ENCODE peak calls at places on chromosomes 2 and 18, in eight cellular contexts. One of them, this sample, is unnamed.

GRCh38 chr18:50817898-50818250 is 1.9 kb downstream of the MRO start:
- DNase-seq in left ventricle myocardium inferior: no peak
- DNase-seq in activated CD4-positive, alpha-beta T cell treated with anti-CD3 and anti-CD28 coated beads for 1 hour: no peak
- DNase-seq in fibroblast of villous mesenchyme: peak
- DNase-seq in globus pallidus: peak
- DNase-seq in MCF 10A: peak
- DNase-seq in stimulated activated CD8-positive, alpha-beta memory T cell treated with anti-CD3 and anti-CD28 coated beads, Interleukin-4, amount 100 ng/mL, for 4 hours: no peak
- DNase-seq in stimulated activated CD4-positive, alpha-beta T cell treated with anti-CD3 and anti-CD28 coated beads, Interleukin-4, amount 100 ng/mL, for 4 hours: no peak
- DNase-seq in this sample: no peak

GRCh38 chr18:37246779-37247340 is 318.7 kb downstream of the CELF4 start:
- DNase-seq in left ventricle myocardium inferior: no peak
- DNase-seq in activated CD4-positive, alpha-beta T cell treated with anti-CD3 and anti-CD28 coated beads for 1 hour: no peak
- DNase-seq in fibroblast of villous mesenchyme: no peak
- DNase-seq in globus pallidus: no peak
- DNase-seq in MCF 10A: no peak
- DNase-seq in stimulated activated CD8-positive, alpha-beta memory T cell treated with anti-CD3 and anti-CD28 coated beads, Interleukin-4, amount 100 ng/mL, for 4 hours: no peak
- DNase-seq in stimulated activated CD4-positive, alpha-beta T cell treated with anti-CD3 and anti-CD28 coated beads, Interleukin-4, amount 100 ng/mL, for 4 hours: no peak
- DNase-seq in this sample: no peak

GRCh38 chr2:73008261-73009159 is 63.0 kb downstream of the SFXN5 start:
- DNase-seq in left ventricle myocardium inferior: no peak
- DNase-seq in activated CD4-positive, alpha-beta T cell treated with anti-CD3 and anti-CD28 coated beads for 1 hour: no peak
- DNase-seq in fibroblast of villous mesenchyme: no peak
- DNase-seq in globus pallidus: no peak
- DNase-seq in MCF 10A: no peak
- DNase-seq in stimulated activated CD8-positive, alpha-beta memory T cell treated with anti-CD3 and anti-CD28 coated beads, Interleukin-4, amount 100 ng/mL, for 4 hours: no peak
- DNase-seq in stimulated activated CD4-positive, alpha-beta T cell treated with anti-CD3 and anti-CD28 coated beads, Interleukin-4, amount 100 ng/mL, for 4 hours: no peak
- DNase-seq in this sample: no peak

GRCh38 chr2:127035212-127035611 is 71.7 kb downstream of the BIN1 start:
- DNase-seq in left ventricle myocardium inferior: no peak
- DNase-seq in activated CD4-positive, alpha-beta T cell treated with anti-CD3 and anti-CD28 coated beads for 1 hour: no peak
- DNase-seq in fibroblast of villous mesenchyme: no peak
- DNase-seq in globus pallidus: no peak
- DNase-seq in MCF 10A: no peak
- DNase-seq in stimulated activated CD8-positive, alpha-beta memory T cell treated with anti-CD3 and anti-CD28 coated beads, Interleukin-4, amount 100 ng/mL, for 4 hours: no peak
- DNase-seq in stimulated activated CD4-positive, alpha-beta T cell treated with anti-CD3 and anti-CD28 coated beads, Interleukin-4, amount 100 ng/mL, for 4 hours: no peak
- DNase-seq in this sample: no peak

GRCh38 chr2:11357428-11357972 is 13.1 kb upstream of the ROCK2 start:
- DNase-seq in left ventricle myocardium inferior: no peak
- DNase-seq in activated CD4-positive, alpha-beta T cell treated with anti-CD3 and anti-CD28 coated beads for 1 hour: no peak
- DNase-seq in fibroblast of villous mesenchyme: no peak
- DNase-seq in globus pallidus: no peak
- DNase-seq in MCF 10A: no peak
- DNase-seq in stimulated activated CD8-positive, alpha-beta memory T cell treated with anti-CD3 and anti-CD28 coated beads, Interleukin-4, amount 100 ng/mL, for 4 hours: no peak
- DNase-seq in stimulated activated CD4-positive, alpha-beta T cell treated with anti-CD3 and anti-CD28 coated beads, Interleukin-4, amount 100 ng/mL, for 4 hours: no peak
- DNase-seq in this sample: peak

GRCh38 chr18:73235491-73235890 is 367.7 kb upstream of the NETO1 start:
- DNase-seq in left ventricle myocardium inferior: no peak
- DNase-seq in activated CD4-positive, alpha-beta T cell treated with anti-CD3 and anti-CD28 coated beads for 1 hour: no peak
- DNase-seq in fibroblast of villous mesenchyme: peak
- DNase-seq in globus pallidus: no peak
- DNase-seq in MCF 10A: peak
- DNase-seq in stimulated activated CD8-positive, alpha-beta memory T cell treated with anti-CD3 and anti-CD28 coated beads, Interleukin-4, amount 100 ng/mL, for 4 hours: no peak
- DNase-seq in stimulated activated CD4-positive, alpha-beta T cell treated with anti-CD3 and anti-CD28 coated beads, Interleukin-4, amount 100 ng/mL, for 4 hours: no peak
- DNase-seq in this sample: peak

GRCh38 chr2:59830601-59831000 is 722.9 kb downstream of the BCL11A start:
- DNase-seq in left ventricle myocardium inferior: no peak
- DNase-seq in activated CD4-positive, alpha-beta T cell treated with anti-CD3 and anti-CD28 coated beads for 1 hour: no peak
- DNase-seq in fibroblast of villous mesenchyme: no peak
- DNase-seq in globus pallidus: no peak
- DNase-seq in MCF 10A: no peak
- DNase-seq in stimulated activated CD8-positive, alpha-beta memory T cell treated with anti-CD3 and anti-CD28 coated beads, Interleukin-4, amount 100 ng/mL, for 4 hours: no peak
- DNase-seq in stimulated activated CD4-positive, alpha-beta T cell treated with anti-CD3 and anti-CD28 coated beads, Interleukin-4, amount 100 ng/mL, for 4 hours: no peak
- DNase-seq in this sample: no peak

GRCh38 chr18:44324361-44324760 is 356.3 kb upstream of the SETBP1 start:
- DNase-seq in left ventricle myocardium inferior: no peak
- DNase-seq in activated CD4-positive, alpha-beta T cell treated with anti-CD3 and anti-CD28 coated beads for 1 hour: no peak
- DNase-seq in fibroblast of villous mesenchyme: no peak
- DNase-seq in globus pallidus: no peak
- DNase-seq in MCF 10A: no peak
- DNase-seq in stimulated activated CD8-positive, alpha-beta memory T cell treated with anti-CD3 and anti-CD28 coated beads, Interleukin-4, amount 100 ng/mL, for 4 hours: no peak
- DNase-seq in stimulated activated CD4-positive, alpha-beta T cell treated with anti-CD3 and anti-CD28 coated beads, Interleukin-4, amount 100 ng/mL, for 4 hours: no peak
- DNase-seq in this sample: peak

GRCh38 chr2:29606105-29606871 is 315.1 kb downstream of the ALK start:
- DNase-seq in left ventricle myocardium inferior: no peak
- DNase-seq in activated CD4-positive, alpha-beta T cell treated with anti-CD3 and anti-CD28 coated beads for 1 hour: no peak
- DNase-seq in fibroblast of villous mesenchyme: peak
- DNase-seq in globus pallidus: no peak
- DNase-seq in MCF 10A: peak
- DNase-seq in stimulated activated CD8-positive, alpha-beta memory T cell treated with anti-CD3 and anti-CD28 coated beads, Interleukin-4, amount 100 ng/mL, for 4 hours: no peak
- DNase-seq in stimulated activated CD4-positive, alpha-beta T cell treated with anti-CD3 and anti-CD28 coated beads, Interleukin-4, amount 100 ng/mL, for 4 hours: no peak
- DNase-seq in this sample: no peak

GRCh38 chr2:146523218-146523617 is 1321.6 kb upstream of the ACVR2A start:
- DNase-seq in left ventricle myocardium inferior: no peak
- DNase-seq in activated CD4-positive, alpha-beta T cell treated with anti-CD3 and anti-CD28 coated beads for 1 hour: no peak
- DNase-seq in fibroblast of villous mesenchyme: peak
- DNase-seq in globus pallidus: peak
- DNase-seq in MCF 10A: peak
- DNase-seq in stimulated activated CD8-positive, alpha-beta memory T cell treated with anti-CD3 and anti-CD28 coated beads, Interleukin-4, amount 100 ng/mL, for 4 hours: no peak
- DNase-seq in stimulated activated CD4-positive, alpha-beta T cell treated with anti-CD3 and anti-CD28 coated beads, Interleukin-4, amount 100 ng/mL, for 4 hours: no peak
- DNase-seq in this sample: peak

GRCh38 chr2:230812041-230812440 is 52.7 kb upstream of the ITM2C start:
- DNase-seq in left ventricle myocardium inferior: no peak
- DNase-seq in activated CD4-positive, alpha-beta T cell treated with anti-CD3 and anti-CD28 coated beads for 1 hour: no peak
- DNase-seq in fibroblast of villous mesenchyme: no peak
- DNase-seq in globus pallidus: no peak
- DNase-seq in MCF 10A: no peak
- DNase-seq in stimulated activated CD8-positive, alpha-beta memory T cell treated with anti-CD3 and anti-CD28 coated beads, Interleukin-4, amount 100 ng/mL, for 4 hours: no peak
- DNase-seq in stimulated activated CD4-positive, alpha-beta T cell treated with anti-CD3 and anti-CD28 coated beads, Interleukin-4, amount 100 ng/mL, for 4 hours: no peak
- DNase-seq in this sample: no peak

GRCh38 chr2:187976667-187977333 is 314.9 kb upstream of the GULP1 start:
- DNase-seq in left ventricle myocardium inferior: no peak
- DNase-seq in activated CD4-positive, alpha-beta T cell treated with anti-CD3 and anti-CD28 coated beads for 1 hour: no peak
- DNase-seq in fibroblast of villous mesenchyme: no peak
- DNase-seq in globus pallidus: no peak
- DNase-seq in MCF 10A: no peak
- DNase-seq in stimulated activated CD8-positive, alpha-beta memory T cell treated with anti-CD3 and anti-CD28 coated beads, Interleukin-4, amount 100 ng/mL, for 4 hours: no peak
- DNase-seq in stimulated activated CD4-positive, alpha-beta T cell treated with anti-CD3 and anti-CD28 coated beads, Interleukin-4, amount 100 ng/mL, for 4 hours: no peak
- DNase-seq in this sample: peak

GRCh38 chr2:119469661-119470297 is 38.1 kb downstream of the TMEM37 start:
- DNase-seq in left ventricle myocardium inferior: no peak
- DNase-seq in activated CD4-positive, alpha-beta T cell treated with anti-CD3 and anti-CD28 coated beads for 1 hour: no peak
- DNase-seq in fibroblast of villous mesenchyme: no peak
- DNase-seq in globus pallidus: no peak
- DNase-seq in MCF 10A: no peak
- DNase-seq in stimulated activated CD8-positive, alpha-beta memory T cell treated with anti-CD3 and anti-CD28 coated beads, Interleukin-4, amount 100 ng/mL, for 4 hours: no peak
- DNase-seq in stimulated activated CD4-positive, alpha-beta T cell treated with anti-CD3 and anti-CD28 coated beads, Interleukin-4, amount 100 ng/mL, for 4 hours: no peak
- DNase-seq in this sample: no peak

GRCh38 chr2:217832115-217832514 is 170.7 kb downstream of the TNS1 start:
- DNase-seq in left ventricle myocardium inferior: no peak
- DNase-seq in activated CD4-positive, alpha-beta T cell treated with anti-CD3 and anti-CD28 coated beads for 1 hour: no peak
- DNase-seq in fibroblast of villous mesenchyme: no peak
- DNase-seq in globus pallidus: no peak
- DNase-seq in MCF 10A: no peak
- DNase-seq in stimulated activated CD8-positive, alpha-beta memory T cell treated with anti-CD3 and anti-CD28 coated beads, Interleukin-4, amount 100 ng/mL, for 4 hours: no peak
- DNase-seq in stimulated activated CD4-positive, alpha-beta T cell treated with anti-CD3 and anti-CD28 coated beads, Interleukin-4, amount 100 ng/mL, for 4 hours: no peak
- DNase-seq in this sample: no peak

GRCh38 chr2:205731521-205731965 is 49.2 kb downstream of the NRP2 start:
- DNase-seq in left ventricle myocardium inferior: no peak
- DNase-seq in activated CD4-positive, alpha-beta T cell treated with anti-CD3 and anti-CD28 coated beads for 1 hour: no peak
- DNase-seq in fibroblast of villous mesenchyme: peak
- DNase-seq in globus pallidus: no peak
- DNase-seq in MCF 10A: no peak
- DNase-seq in stimulated activated CD8-positive, alpha-beta memory T cell treated with anti-CD3 and anti-CD28 coated beads, Interleukin-4, amount 100 ng/mL, for 4 hours: no peak
- DNase-seq in stimulated activated CD4-positive, alpha-beta T cell treated with anti-CD3 and anti-CD28 coated beads, Interleukin-4, amount 100 ng/mL, for 4 hours: no peak
- DNase-seq in this sample: peak

GRCh38 chr18:72566327-72566726 is 22.2 kb upstream of the CBLN2 start:
- DNase-seq in left ventricle myocardium inferior: no peak
- DNase-seq in activated CD4-positive, alpha-beta T cell treated with anti-CD3 and anti-CD28 coated beads for 1 hour: no peak
- DNase-seq in fibroblast of villous mesenchyme: no peak
- DNase-seq in globus pallidus: no peak
- DNase-seq in MCF 10A: no peak
- DNase-seq in stimulated activated CD8-positive, alpha-beta memory T cell treated with anti-CD3 and anti-CD28 coated beads, Interleukin-4, amount 100 ng/mL, for 4 hours: no peak
- DNase-seq in stimulated activated CD4-positive, alpha-beta T cell treated with anti-CD3 and anti-CD28 coated beads, Interleukin-4, amount 100 ng/mL, for 4 hours: no peak
- DNase-seq in this sample: no peak

GRCh38 chr2:124112255-124112654 is 87.2 kb downstream of the CNTNAP5 start:
- DNase-seq in left ventricle myocardium inferior: no peak
- DNase-seq in activated CD4-positive, alpha-beta T cell treated with anti-CD3 and anti-CD28 coated beads for 1 hour: no peak
- DNase-seq in fibroblast of villous mesenchyme: no peak
- DNase-seq in globus pallidus: no peak
- DNase-seq in MCF 10A: no peak
- DNase-seq in stimulated activated CD8-positive, alpha-beta memory T cell treated with anti-CD3 and anti-CD28 coated beads, Interleukin-4, amount 100 ng/mL, for 4 hours: no peak
- DNase-seq in stimulated activated CD4-positive, alpha-beta T cell treated with anti-CD3 and anti-CD28 coated beads, Interleukin-4, amount 100 ng/mL, for 4 hours: no peak
- DNase-seq in this sample: peak

GRCh38 chr2:76437564-76437963 is 726.8 kb upstream of the GCFC2 start:
- DNase-seq in left ventricle myocardium inferior: no peak
- DNase-seq in activated CD4-positive, alpha-beta T cell treated with anti-CD3 and anti-CD28 coated beads for 1 hour: no peak
- DNase-seq in fibroblast of villous mesenchyme: no peak
- DNase-seq in globus pallidus: no peak
- DNase-seq in MCF 10A: no peak
- DNase-seq in stimulated activated CD8-positive, alpha-beta memory T cell treated with anti-CD3 and anti-CD28 coated beads, Interleukin-4, amount 100 ng/mL, for 4 hours: no peak
- DNase-seq in stimulated activated CD4-positive, alpha-beta T cell treated with anti-CD3 and anti-CD28 coated beads, Interleukin-4, amount 100 ng/mL, for 4 hours: no peak
- DNase-seq in this sample: no peak